ENCODE peak calls at places on chromosomes 3 and 15, in five cellular contexts. W is dermis microvascular lymphatic vessel endothelial cell, N is activated gamma-delta T cell treated with Interleukin-2 at 50 U/mL for 16 hours, K is GM23248, I is fibroblast of mammary gland. P is an unnamed sample.

GRCh38 chr3:69082805-69083204 is 1.9 kb upstream of the ARL6IP5 start:
- DNase-seq in W (peak; percentile 77), N (peak; percentile 46), K (peak; percentile 79), I (peak; percentile 81), P (no peak)

GRCh38 chr15:93045191-93045785 is 43.7 kb downstream of the RGMA start:
- DNase-seq in W (no peak), N (no peak), K (no peak), I (no peak), P (no peak)

GRCh38 chr3:149395107-149396089 is 17.9 kb upstream of the TM4SF1 start:
- DNase-seq in W (peak; percentile 99), N (no peak), K (peak; percentile 49), I (peak; percentile 57), P (no peak)

GRCh38 chr3:35322070-35322469 is 317.3 kb upstream of the ARPP21 start:
- DNase-seq in W (peak; percentile 85), N (no peak), K (no peak), I (peak; percentile 18), P (no peak)

GRCh38 chr3:64853456-64853855 is 165.7 kb upstream of the ADAMTS9 start:
- DNase-seq in W (no peak), N (no peak), K (peak; percentile 0), I (peak; percentile 3), P (no peak)

GRCh38 chr3:108189477-108189876 is 32.7 kb downstream of the IFT57 start:
- DNase-seq in W (no peak), N (no peak), K (no peak), I (no peak), P (no peak)

GRCh38 chr3:10322355-10322715 is 1.4 kb upstream of the SEC13 start:
- DNase-seq in W (no peak), N (no peak), K (no peak), I (no peak), P (no peak)

GRCh38 chr3:149198611-149199010 is 23.0 kb downstream of the CP start:
- DNase-seq in W (no peak), N (no peak), K (peak; percentile 5), I (no peak), P (no peak)

GRCh38 chr3:142802891-142803290 is 79.1 kb downstream of the TRPC1 start:
- DNase-seq in W (no peak), N (no peak), K (no peak), I (no peak), P (no peak)

GRCh38 chr3:162136136-162136535 is 639.5 kb downstream of the OTOL1 start:
- DNase-seq in W (no peak), N (no peak), K (no peak), I (no peak), P (no peak)

GRCh38 chr3:122268257-122269024 is 56.6 kb upstream of the CSTA start:
- DNase-seq in W (no peak), N (no peak), K (no peak), I (no peak), P (no peak)

GRCh38 chr3:61897848-61898247 is 336.5 kb downstream of the PTPRG start:
- DNase-seq in W (no peak), N (no peak), K (no peak), I (no peak), P (no peak)

GRCh38 chr3:14536055-14536815 is 3.9 kb downstream of the GRIP2 start:
- DNase-seq in W (no peak), N (no peak), K (no peak), I (no peak), P (no peak)

GRCh38 chr3:66407281-66408218 is 93.3 kb downstream of the LRIG1 start:
- DNase-seq in W (peak; percentile 61), N (peak; percentile 74), K (peak; percentile 64), I (peak; percentile 67), P (peak; percentile 58)

GRCh38 chr3:27559381-27559780 is 75.2 kb upstream of the SLC4A7 start:
- DNase-seq in W (peak; percentile 67), N (no peak), K (no peak), I (no peak), P (no peak)

GRCh38 chr3:84904819-84905555 is 53.8 kb upstream of the CADM2 start:
- DNase-seq in W (no peak), N (no peak), K (no peak), I (no peak), P (no peak)

P was measured in putamen.